ENCODE peak calls at places on chromosomes 11 and 22, in seven cellular contexts. O is fibroblast of lung, K is mucosa of descending colon, G is HCT116, P is body of pancreas, Q is colonic mucosa, B is sigmoid colon. R is an unnamed sample. For H3K4me1, the result is how much of the 10 kb centered on the place peaks cover.

GRCh38 chr22:42275970-42276369 is 5.5 kb upstream of the TCF20 start:
- DNase-seq in O (no peak), K (no peak), G (no peak), P (no peak), Q (no peak), B (peak), R (no peak)

GRCh38 chr22:16601437-16602223 is 9.0 kb upstream of the CCT8L2 start:
- DNase-seq in O (no peak), K (no peak), G (no peak), P (no peak), Q (no peak), B (no peak), R (no peak)

GRCh38 chr11:33706546-33706945 is 5.9 kb upstream of the C11orf91 start:
- DNase-seq in O (no peak), K (no peak), G (no peak), P (no peak), Q (no peak), B (no peak), R (no peak)

GRCh38 chr22:46686221-46686872 is 51.7 kb downstream of the CERK start:
- DNase-seq in O (no peak), K (no peak), G (no peak), P (peak), Q (no peak), B (no peak), R (no peak)

GRCh38 chr11:15493066-15493465 is 378.3 kb downstream of the INSC start:
- DNase-seq in O (peak), K (no peak), G (peak), P (no peak), Q (no peak), B (no peak), R (no peak)

GRCh38 chr22:41311487-41311886 is 10.2 kb downstream of the ZC3H7B start:
- DNase-seq in O (no peak), K (no peak), G (no peak), P (no peak), Q (no peak), B (no peak), R (no peak)

GRCh38 chr11:46162700-46163099 is 41.4 kb upstream of the PHF21A start:
- DNase-seq in O (no peak), K (no peak), G (no peak), P (no peak), Q (no peak), B (no peak), R (no peak)

GRCh38 chr11:112795142-112795815 is 165.9 kb upstream of the NCAM1 start:
- DNase-seq in O (peak), K (no peak), G (peak), P (peak), Q (peak), B (no peak), R (no peak)

GRCh38 chr11:70881948-70882715 is 370.2 kb downstream of the SHANK2 start:
- DNase-seq in O (no peak), K (no peak), G (no peak), P (no peak), Q (no peak), B (no peak), R (no peak)

DNA sequence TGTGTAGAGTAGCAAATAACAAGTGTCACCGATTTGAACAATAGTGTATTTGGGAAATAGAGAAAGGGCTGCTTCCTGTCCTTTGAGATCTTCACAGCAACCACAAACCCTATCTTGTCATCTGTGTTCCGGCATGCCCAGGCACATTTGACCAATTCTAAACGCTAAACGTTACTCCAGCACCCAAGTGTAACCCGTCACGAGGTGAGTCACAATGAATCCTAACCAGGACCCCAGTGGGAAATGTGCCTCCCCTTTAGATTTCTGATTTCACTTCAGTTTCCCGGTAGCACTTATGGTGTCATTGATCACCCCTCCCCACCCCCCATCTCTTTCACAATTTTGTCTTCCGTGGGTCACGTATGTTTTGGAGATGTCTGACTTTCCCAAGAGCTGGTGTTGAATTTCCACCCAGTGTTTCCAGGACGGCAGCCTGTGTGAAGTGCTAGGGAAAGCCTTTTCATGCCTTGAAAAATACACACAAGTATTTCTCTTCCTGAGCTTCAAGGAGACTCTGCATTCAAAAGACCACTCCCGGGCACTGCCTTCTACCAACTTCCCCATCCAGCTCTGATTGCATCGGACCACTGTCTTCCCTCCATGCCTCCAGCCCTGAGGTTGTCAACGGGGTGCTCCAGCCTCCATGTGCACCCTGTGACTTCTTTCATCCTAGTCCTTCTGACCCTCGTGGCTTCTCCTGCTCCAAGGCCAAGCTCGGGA is 10.5 kb upstream of the C11orf24 start:
- DNase-seq in O (no peak), K (no peak), G (no peak), P (no peak), Q (no peak), B (no peak), R (no peak)
- H3K4me3 ChIP-seq in O (no peak), K (no peak), G (no peak), P (no peak), Q (no peak), B (no peak), R (no peak)

GRCh38 chr11:73465019-73465675 is 88.9 kb downstream of the RELT start:
- DNase-seq in O (no peak), K (no peak), G (no peak), P (no peak), Q (no peak), B (no peak), R (no peak)

GRCh38 chr11:73468590-73469161 is 92.5 kb downstream of the RELT start:
- DNase-seq in O (no peak), K (no peak), G (no peak), P (no peak), Q (no peak), B (no peak), R (no peak)

GRCh38 chr11:73467505-73467904 is 91.3 kb downstream of the RELT start:
- DNase-seq in O (no peak), K (no peak), G (no peak), P (no peak), Q (no peak), B (no peak), R (no peak)

GRCh38 chr11:73464347-73464746 is 88.1 kb downstream of the RELT start:
- DNase-seq in O (no peak), K (no peak), G (no peak), P (no peak), Q (no peak), B (no peak), R (no peak)

GRCh38 chr11:73466643-73467042 is 90.4 kb downstream of the RELT start:
- DNase-seq in O (no peak), K (no peak), G (no peak), P (no peak), Q (no peak), B (no peak), R (no peak)
- H3K4me1 ChIP-seq in O (under half), K (under half), G (under half), P (under half), Q (under half), B (under half), R (under half)

DNA sequence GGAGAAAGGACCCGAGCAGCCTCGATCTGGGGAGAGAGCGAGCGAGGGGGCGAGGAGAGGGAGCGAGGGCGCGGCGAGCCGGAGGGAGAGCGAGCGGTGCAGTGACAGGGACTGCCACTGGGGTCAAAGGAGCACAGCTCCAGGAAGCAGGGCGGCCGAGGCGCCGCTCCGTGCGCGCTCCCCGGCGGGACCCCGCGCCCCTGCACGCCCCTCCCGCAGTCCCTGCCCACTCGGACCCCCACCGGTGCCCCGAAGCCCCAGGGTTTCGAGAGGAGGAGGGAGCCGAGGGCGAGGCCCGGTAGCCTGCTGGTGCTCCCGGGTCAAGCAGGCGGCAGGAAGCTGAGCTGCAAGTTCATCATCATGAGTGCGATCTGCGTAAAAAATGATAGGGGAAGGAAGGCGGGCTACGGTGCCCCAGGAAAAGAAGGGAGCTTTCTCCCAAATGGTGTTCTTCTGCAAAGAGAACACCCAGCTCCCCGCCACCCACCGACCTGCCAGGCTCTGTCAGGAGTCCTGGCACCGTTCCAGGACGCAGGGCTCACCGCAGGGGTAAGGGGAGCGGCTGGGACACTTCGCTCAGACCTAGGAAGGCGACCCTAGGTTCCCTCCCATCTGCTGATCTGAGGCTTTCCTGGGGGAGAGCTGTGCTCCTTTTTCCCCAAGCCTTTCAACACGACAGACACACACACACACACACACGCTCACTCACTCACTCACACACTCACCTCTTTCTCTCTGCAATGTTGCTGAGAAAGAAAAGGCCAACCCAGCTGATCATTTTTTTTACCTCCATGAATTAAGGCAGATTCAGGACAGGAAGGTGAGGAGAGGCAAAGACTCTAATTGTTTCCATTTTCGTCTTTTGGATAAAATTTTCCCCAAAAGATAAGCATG is at the start of gene MPPED2:
- DNase-seq in O (no peak), K (peak), G (no peak), P (peak), Q (peak), B (peak), R (peak)
- TF ChIP-seq CTCF in O (peak), K (no peak), G (no peak), P (peak), Q (peak), B (peak), R (peak)

DNA sequence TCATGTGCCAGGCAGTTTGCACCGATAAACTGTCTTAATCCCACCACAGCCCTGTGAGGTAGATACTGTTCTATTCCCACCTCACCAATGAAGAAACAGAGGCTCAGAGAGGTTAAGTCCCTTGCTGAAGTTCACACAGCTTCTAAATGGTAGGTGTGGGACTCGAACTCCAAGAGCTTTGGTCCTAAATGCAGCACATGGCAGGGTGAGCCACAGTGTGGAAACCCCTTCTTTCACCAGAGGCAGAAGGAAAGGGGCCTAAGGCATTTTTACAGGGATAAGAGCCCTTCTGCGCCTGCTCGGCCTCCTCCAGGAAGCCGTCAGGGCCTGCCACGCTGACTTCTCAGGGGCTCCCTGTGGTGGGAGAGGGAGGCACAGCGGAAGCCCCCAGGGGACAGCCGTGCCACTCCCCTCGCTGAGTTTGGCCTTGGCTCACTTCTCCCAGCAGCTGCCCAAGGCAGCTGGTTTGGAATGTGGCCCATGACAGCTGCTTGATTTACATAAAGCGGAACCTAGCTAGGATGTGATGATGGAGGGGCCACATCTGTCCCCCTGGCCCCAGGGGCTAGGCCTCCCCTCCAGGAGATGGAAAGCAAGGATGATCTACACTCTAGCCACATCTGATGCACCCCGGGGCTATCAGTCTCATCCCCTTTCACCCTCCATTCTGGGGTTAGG is 35.4 kb downstream of the CD82 start:
- DNase-seq in O (peak), K (no peak), G (no peak), P (no peak), Q (no peak), B (no peak), R (no peak)
- H3K4me3 ChIP-seq in O (no peak), K (no peak), G (no peak), P (no peak), Q (no peak), B (no peak), R (no peak)

DNA sequence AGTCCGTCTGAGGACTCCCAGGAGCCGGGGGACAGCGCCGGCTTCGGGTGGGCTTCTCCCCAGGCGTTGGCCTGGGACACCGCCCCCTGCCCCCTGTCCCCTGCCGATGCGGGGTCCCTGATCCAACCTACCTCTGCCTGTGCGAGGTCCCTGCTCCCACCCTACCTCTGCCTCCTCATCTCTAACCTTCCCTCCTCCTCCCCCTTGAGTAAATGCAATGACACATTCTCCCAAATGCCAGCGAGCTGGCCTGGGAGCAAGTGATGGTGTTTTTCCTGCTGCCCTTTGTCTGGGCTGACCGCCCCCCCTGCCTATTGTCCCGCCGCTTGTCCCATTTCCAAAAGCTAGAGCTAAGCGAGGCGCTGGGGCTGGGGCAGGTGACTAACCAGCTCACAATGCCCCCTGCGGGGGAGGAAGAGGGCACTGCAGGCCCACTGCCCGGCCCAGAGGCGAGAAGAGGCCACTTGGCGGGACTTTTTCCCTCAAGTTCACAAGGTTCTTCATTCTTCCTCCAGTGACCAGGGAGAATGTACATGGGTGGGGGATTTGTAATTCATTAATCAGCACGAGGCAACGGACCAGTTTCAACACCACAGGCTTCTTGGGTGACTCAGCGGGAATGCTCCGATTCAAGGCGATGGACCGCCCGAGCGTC is 645 bp upstream of the CLCF1 start:
- DNase-seq in O (peak), K (peak), G (peak), P (peak), Q (peak), B (peak), R (peak)
- H3K4me1 ChIP-seq in O (under half), K (under half), G (half or more), P (under half), Q (under half), B (half or more), R (under half)

GRCh38 chr11:69239320-69240040 is 54.5 kb upstream of the MYEOV start:
- DNase-seq in O (no peak), K (no peak), G (no peak), P (peak), Q (peak), B (peak), R (no peak)

GRCh38 chr11:69238562-69239319 is 55.2 kb upstream of the MYEOV start:
- DNase-seq in O (no peak), K (no peak), G (no peak), P (no peak), Q (peak), B (peak), R (no peak)

GRCh38 chr11:69241844-69242582 is 51.9 kb upstream of the MYEOV start:
- DNase-seq in O (peak), K (no peak), G (no peak), P (peak), Q (no peak), B (no peak), R (no peak)

GRCh38 chr11:69241075-69241740 is 52.7 kb upstream of the MYEOV start:
- DNase-seq in O (no peak), K (no peak), G (no peak), P (peak), Q (peak), B (peak), R (no peak)

DNA sequence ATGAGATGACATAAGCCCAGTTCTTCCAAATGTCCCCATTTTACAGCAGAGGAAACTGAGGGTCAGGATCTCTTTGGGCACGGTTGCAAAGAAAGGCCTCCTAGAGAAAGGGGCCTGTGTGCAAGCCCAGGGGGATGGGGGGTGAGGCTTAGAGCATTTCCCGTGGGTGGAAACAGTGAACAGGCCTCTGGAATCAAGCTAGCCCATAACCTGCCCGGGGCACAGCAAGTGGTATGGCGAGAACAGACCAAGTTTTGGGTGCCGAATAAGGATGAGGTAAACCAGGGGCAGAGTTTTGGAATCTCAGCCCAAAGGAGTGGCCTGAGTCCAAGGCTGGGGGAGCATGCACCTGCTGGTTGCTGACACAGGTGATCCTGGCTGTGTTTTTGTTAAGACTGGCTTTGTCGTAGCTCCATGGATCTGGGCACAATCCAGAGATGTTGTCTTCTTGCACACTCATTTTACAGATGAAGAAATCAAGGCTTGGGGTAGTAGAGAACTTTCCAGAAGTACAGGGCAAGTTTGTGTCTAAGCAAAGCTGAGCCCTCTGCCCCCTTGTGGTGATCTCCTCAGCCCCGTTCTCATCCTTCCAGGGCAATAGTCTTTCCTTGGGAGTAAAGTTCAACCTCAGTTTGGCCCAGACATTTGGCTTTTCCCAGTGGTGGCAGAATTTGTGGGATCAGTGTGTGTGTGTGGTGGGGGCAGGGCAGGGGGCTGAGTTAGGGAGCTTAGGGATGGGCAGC is 53.5 kb upstream of the MYEOV start:
- DNase-seq in O (peak), K (peak), G (peak), P (peak), Q (peak), B (no peak), R (peak)
- TF ChIP-seq CTCF in O (peak), K (peak), G (peak), P (peak), Q (peak), B (peak), R (peak)

GRCh38 chr22:30121988-30122387 is 41.7 kb downstream of the HORMAD2 start:
- DNase-seq in O (no peak), K (no peak), G (no peak), P (no peak), Q (no peak), B (no peak), R (no peak)
- H3K4me3 ChIP-seq in O (no peak), K (no peak), G (no peak), P (no peak), Q (no peak), B (no peak), R (no peak)

GRCh38 chr11:656426-656825 is 19.4 kb downstream of the DRD4 start:
- DNase-seq in O (no peak), K (no peak), G (no peak), P (no peak), Q (no peak), B (no peak), R (no peak)
- H3K4me1 ChIP-seq in O (under half), K (under half), G (under half), P (under half), Q (under half), B (under half), R (under half)

DNA sequence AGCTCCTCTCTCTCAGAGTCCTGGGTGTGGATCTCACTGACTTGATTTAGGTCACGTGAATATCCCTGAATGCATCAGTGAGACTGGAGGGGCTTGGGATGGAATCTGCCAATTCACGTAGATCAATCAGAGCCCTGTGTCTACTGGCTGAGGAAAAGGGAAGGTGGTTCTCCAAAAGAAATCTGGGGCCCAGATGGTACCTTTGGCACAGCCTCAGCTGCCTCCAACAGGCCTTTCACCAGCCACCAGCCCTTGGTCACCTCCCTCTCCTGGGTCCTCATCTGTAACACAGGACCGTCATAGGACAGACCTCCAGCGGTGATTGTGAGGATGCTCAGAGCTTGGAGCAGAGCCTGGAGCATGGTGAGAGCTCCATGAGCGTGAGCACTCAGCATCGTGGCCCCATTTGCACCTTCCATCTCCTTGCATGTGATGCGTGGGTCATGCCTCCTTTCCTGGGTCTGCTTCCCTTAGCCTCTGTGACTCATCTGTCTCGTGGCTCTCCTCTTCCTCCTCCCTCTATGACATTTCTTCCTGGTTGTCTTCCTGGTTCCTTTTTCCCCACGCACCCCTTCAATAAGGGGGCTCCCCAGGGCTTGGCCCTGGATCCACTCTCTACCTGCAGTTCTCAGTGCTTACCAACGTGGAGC is 7.5 kb upstream of the MIEF1 start:
- DNase-seq in O (no peak), K (no peak), G (no peak), P (no peak), Q (no peak), B (no peak), R (no peak)
- TF ChIP-seq CTCF in O (no peak), K (no peak), G (no peak), P (no peak), Q (no peak), B (no peak), R (no peak)

R was measured in prostate gland.